ENCODE peak calls at places on chromosomes 16 and 17, in four cellular contexts. Q is stimulated activated CD4-positive, alpha-beta T cell treated with anti-CD3 and anti-CD28 coated beads, Interleukin-1b, Interleukin-23, amount 100 ng/mL, for 1 hour; L is stimulated activated CD8-positive, alpha-beta memory T cell treated with anti-CD3 and anti-CD28 coated beads, Interleukin-7, amount 100 ng/mL, for 1 hour; U is mucosa of descending colon. P is an unnamed sample.

GRCh38 chr17:83176272-83176955 is 97.0 kb downstream of the METRNL start:
- DNase-seq in Q (no peak), L (no peak), U (no peak), P (no peak)

GRCh38 chr17:79844869-79845600 is 5.8 kb upstream of the CBX4 start:
- DNase-seq in Q (no peak), L (no peak), U (peak), P (peak)

GRCh38 chr17:16026895-16027294 is 27.3 kb downstream of the TTC19 start:
- DNase-seq in Q (no peak), L (no peak), U (no peak), P (no peak)

GRCh38 chr17:46869296-46869695 is 17.9 kb downstream of the WNT9B start:
- DNase-seq in Q (no peak), L (no peak), U (no peak), P (no peak)

GRCh38 chr16:138049-138417 is 440 bp downstream of the NPRL3 start:
- DNase-seq in Q (no peak), L (no peak), U (peak), P (peak)

GRCh38 chr17:15894258-15894657 is 50.7 kb upstream of the ADORA2B start:
- DNase-seq in Q (no peak), L (no peak), U (no peak), P (no peak)

GRCh38 chr17:34586346-34586846 is 7.0 kb downstream of the TMEM132E start:
- DNase-seq in Q (no peak), L (no peak), U (no peak), P (no peak)

GRCh38 chr17:68686108-68686988 is 85.2 kb upstream of the FAM20A start:
- DNase-seq in Q (no peak), L (no peak), U (no peak), P (no peak)

GRCh38 chr17:64938925-64939474 is 19.7 kb upstream of the LRRC37A3 start:
- DNase-seq in Q (no peak), L (peak), U (peak), P (peak)

GRCh38 chr17:78236362-78237127 is 5.1 kb downstream of the TMEM235 start:
- DNase-seq in Q (no peak), L (no peak), U (no peak), P (peak)

GRCh38 chr17:57553525-57553924 is 191.6 kb downstream of the CCDC182 start:
- DNase-seq in Q (no peak), L (no peak), U (no peak), P (peak)

GRCh38 chr17:20189322-20189721 is 180.2 kb downstream of the SPECC1 start:
- DNase-seq in Q (no peak), L (no peak), U (no peak), P (no peak)

GRCh38 chr16:535446-536405 is 8.2 kb downstream of the CAPN15 start:
- DNase-seq in Q (no peak), L (no peak), U (peak), P (no peak)

GRCh38 chr17:57557793-57558681 is 187.1 kb downstream of the CCDC182 start:
- DNase-seq in Q (no peak), L (no peak), U (no peak), P (no peak)